ENCODE peak calls at places on chromosomes 5 and 9, in nine cellular contexts. One of them, this sample, is unnamed.

GRCh38 chr5:132435891-132436290 is 54.7 kb downstream of the IRF1 start:
- DNase-seq in dermis microvascular lymphatic vessel endothelial cell: no peak
- DNase-seq in HuH-7.5: no peak
- DNase-seq in activated effector memory CD4-positive, alpha-beta T cell treated with Interleukin-2 at 50 U/mL for 16 hours: no peak
- DNase-seq in GM19239: no peak
- DNase-seq in head of caudate nucleus: no peak
- DNase-seq in ascending aorta: peak
- DNase-seq in activated CD4-positive, alpha-beta T cell treated with anti-CD3 and anti-CD28 coated beads for 24 hours: no peak
- DNase-seq in substantia nigra: no peak
- DNase-seq in this sample: no peak

GRCh38 chr5:23234153-23234729 is 273.2 kb upstream of the PRDM9 start:
- DNase-seq in dermis microvascular lymphatic vessel endothelial cell: no peak
- DNase-seq in HuH-7.5: no peak
- DNase-seq in activated effector memory CD4-positive, alpha-beta T cell treated with Interleukin-2 at 50 U/mL for 16 hours: no peak
- DNase-seq in GM19239: no peak
- DNase-seq in head of caudate nucleus: no peak
- DNase-seq in ascending aorta: no peak
- DNase-seq in activated CD4-positive, alpha-beta T cell treated with anti-CD3 and anti-CD28 coated beads for 24 hours: no peak
- DNase-seq in substantia nigra: no peak
- DNase-seq in this sample: no peak

GRCh38 chr9:87267701-87268100 is 230.0 kb upstream of the DAPK1 start:
- DNase-seq in dermis microvascular lymphatic vessel endothelial cell: no peak
- DNase-seq in HuH-7.5: no peak
- DNase-seq in activated effector memory CD4-positive, alpha-beta T cell treated with Interleukin-2 at 50 U/mL for 16 hours: no peak
- DNase-seq in GM19239: no peak
- DNase-seq in head of caudate nucleus: no peak
- DNase-seq in ascending aorta: peak
- DNase-seq in activated CD4-positive, alpha-beta T cell treated with anti-CD3 and anti-CD28 coated beads for 24 hours: no peak
- DNase-seq in substantia nigra: no peak
- DNase-seq in this sample: no peak

GRCh38 chr5:35308391-35308790 is 78.1 kb upstream of the PRLR start:
- DNase-seq in dermis microvascular lymphatic vessel endothelial cell: no peak
- DNase-seq in HuH-7.5: no peak
- DNase-seq in activated effector memory CD4-positive, alpha-beta T cell treated with Interleukin-2 at 50 U/mL for 16 hours: no peak
- DNase-seq in GM19239: no peak
- DNase-seq in head of caudate nucleus: no peak
- DNase-seq in ascending aorta: no peak
- DNase-seq in activated CD4-positive, alpha-beta T cell treated with anti-CD3 and anti-CD28 coated beads for 24 hours: no peak
- DNase-seq in substantia nigra: no peak
- DNase-seq in this sample: no peak

GRCh38 chr5:138515571-138516275 is 27.3 kb downstream of the ETF1 start:
- DNase-seq in dermis microvascular lymphatic vessel endothelial cell: no peak
- DNase-seq in HuH-7.5: no peak
- DNase-seq in activated effector memory CD4-positive, alpha-beta T cell treated with Interleukin-2 at 50 U/mL for 16 hours: no peak
- DNase-seq in GM19239: no peak
- DNase-seq in head of caudate nucleus: no peak
- DNase-seq in ascending aorta: no peak
- DNase-seq in activated CD4-positive, alpha-beta T cell treated with anti-CD3 and anti-CD28 coated beads for 24 hours: no peak
- DNase-seq in substantia nigra: no peak
- DNase-seq in this sample: no peak

GRCh38 chr5:107790671-107791070 is 119.9 kb upstream of the EFNA5 start:
- DNase-seq in dermis microvascular lymphatic vessel endothelial cell: no peak
- DNase-seq in HuH-7.5: no peak
- DNase-seq in activated effector memory CD4-positive, alpha-beta T cell treated with Interleukin-2 at 50 U/mL for 16 hours: no peak
- DNase-seq in GM19239: no peak
- DNase-seq in head of caudate nucleus: no peak
- DNase-seq in ascending aorta: no peak
- DNase-seq in activated CD4-positive, alpha-beta T cell treated with anti-CD3 and anti-CD28 coated beads for 24 hours: no peak
- DNase-seq in substantia nigra: no peak
- DNase-seq in this sample: no peak

GRCh38 chr5:122532035-122532434 is 220.0 kb downstream of the SNCAIP start:
- DNase-seq in dermis microvascular lymphatic vessel endothelial cell: no peak
- DNase-seq in HuH-7.5: no peak
- DNase-seq in activated effector memory CD4-positive, alpha-beta T cell treated with Interleukin-2 at 50 U/mL for 16 hours: no peak
- DNase-seq in GM19239: no peak
- DNase-seq in head of caudate nucleus: no peak
- DNase-seq in ascending aorta: no peak
- DNase-seq in activated CD4-positive, alpha-beta T cell treated with anti-CD3 and anti-CD28 coated beads for 24 hours: no peak
- DNase-seq in substantia nigra: no peak
- DNase-seq in this sample: no peak

GRCh38 chr5:177575488-177575887 is 16.5 kb upstream of the TMED9 start:
- DNase-seq in dermis microvascular lymphatic vessel endothelial cell: no peak
- DNase-seq in HuH-7.5: no peak
- DNase-seq in activated effector memory CD4-positive, alpha-beta T cell treated with Interleukin-2 at 50 U/mL for 16 hours: no peak
- DNase-seq in GM19239: no peak
- DNase-seq in head of caudate nucleus: no peak
- DNase-seq in ascending aorta: no peak
- DNase-seq in activated CD4-positive, alpha-beta T cell treated with anti-CD3 and anti-CD28 coated beads for 24 hours: no peak
- DNase-seq in substantia nigra: no peak
- DNase-seq in this sample: no peak

GRCh38 chr9:105296889-105297288 is 52.4 kb downstream of the SLC44A1 start:
- DNase-seq in dermis microvascular lymphatic vessel endothelial cell: peak
- DNase-seq in HuH-7.5: no peak
- DNase-seq in activated effector memory CD4-positive, alpha-beta T cell treated with Interleukin-2 at 50 U/mL for 16 hours: no peak
- DNase-seq in GM19239: no peak
- DNase-seq in head of caudate nucleus: no peak
- DNase-seq in ascending aorta: no peak
- DNase-seq in activated CD4-positive, alpha-beta T cell treated with anti-CD3 and anti-CD28 coated beads for 24 hours: no peak
- DNase-seq in substantia nigra: no peak
- DNase-seq in this sample: no peak

This sample was measured in GM10248.